ENCODE peak calls at places on chromosome 14, in five cellular contexts. T is pancreas, B is fibroblast of mammary gland, J is IMR-90, I is AG10803. V is an unnamed sample.

GRCh38 chr14:79064200-79064599 is 894.0 kb downstream of the NRXN3 start:
- DNase-seq in T (no peak), B (no peak), J (no peak), I (no peak), V (no peak)

GRCh38 chr14:79730911-79731310 is 480.4 kb downstream of the DIO2 start:
- DNase-seq in T (no peak), B (no peak), J (no peak), I (no peak), V (peak)

GRCh38 chr14:34331728-34332623 is 130.1 kb downstream of the SPTSSA start:
- DNase-seq in T (peak), B (peak), J (peak), I (peak), V (no peak)

GRCh38 chr14:21104448-21105060 is 3.7 kb downstream of the TMEM253 start:
- DNase-seq in T (peak), B (peak), J (peak), I (peak), V (peak)

GRCh38 chr14:73460691-73461127 is 2.4 kb upstream of the NUMB start:
- DNase-seq in T (no peak), B (peak), J (peak), I (peak), V (peak)

GRCh38 chr14:104678346-104678745 is 11.1 kb upstream of the INF2 start:
- DNase-seq in T (no peak), B (no peak), J (peak), I (peak), V (peak)

GRCh38 chr14:21090194-21090939 is 8.1 kb downstream of the ZNF219 start:
- DNase-seq in T (no peak), B (no peak), J (no peak), I (no peak), V (peak)

GRCh38 chr14:66311935-66312334 is 174.2 kb upstream of the CCDC196 start:
- DNase-seq in T (no peak), B (no peak), J (no peak), I (no peak), V (no peak)

GRCh38 chr14:23439107-23439835 is 3.8 kb upstream of the MYH7 start:
- DNase-seq in T (peak), B (no peak), J (no peak), I (no peak), V (no peak)

GRCh38 chr14:103385994-103386491 is 828 bp downstream of the MARK3 start:
- DNase-seq in T (no peak), B (peak), J (peak), I (peak), V (peak)

GRCh38 chr14:100747021-100747586 is 20.4 kb downstream of the DLK1 start:
- DNase-seq in T (no peak), B (peak), J (peak), I (peak), V (peak)

GRCh38 chr14:105528859-105529505 is 2.6 kb downstream of the TMEM121 start:
- DNase-seq in T (no peak), B (no peak), J (no peak), I (no peak), V (peak)

GRCh38 chr14:59688224-59689170 is 111.9 kb upstream of the CCDC175 start:
- DNase-seq in T (peak), B (peak), J (peak), I (peak), V (peak)

GRCh38 chr14:54209501-54210231 is 187.1 kb upstream of the CDKN3 start:
- DNase-seq in T (no peak), B (peak), J (peak), I (peak), V (no peak)

GRCh38 chr14:43778956-43779639 is 728.0 kb downstream of the FSCB start:
- DNase-seq in T (no peak), B (no peak), J (no peak), I (no peak), V (no peak)

GRCh38 chr14:106380740-106381139 is 854.4 kb downstream of the TMEM121 start:
- DNase-seq in T (no peak), B (no peak), J (no peak), I (no peak), V (no peak)

GRCh38 chr14:58639842-58640484 is 2.2 kb downstream of the DACT1 start:
- DNase-seq in T (peak), B (peak), J (peak), I (peak), V (peak)

GRCh38 chr14:60647081-60647836 is 2.0 kb downstream of the SIX1 start:
- DNase-seq in T (no peak), B (peak), J (peak), I (peak), V (peak)

GRCh38 chr14:92693998-92694780 is 54.2 kb downstream of the LGMN start:
- DNase-seq in T (no peak), B (no peak), J (no peak), I (no peak), V (no peak)

GRCh38 chr14:32075636-32076277 is 1.3 kb upstream of the ARHGAP5 start:
- DNase-seq in T (peak), B (peak), J (peak), I (peak), V (peak)

GRCh38 chr14:61588419-61588901 is 106.9 kb upstream of the HIF1A start:
- DNase-seq in T (no peak), B (peak), J (peak), I (no peak), V (peak)

GRCh38 chr14:94439453-94440057 is 13.0 kb downstream of the SERPINA11 start:
- DNase-seq in T (no peak), B (no peak), J (no peak), I (no peak), V (peak)

GRCh38 chr14:69615471-69616407 is 4.3 kb downstream of the SUSD6 start:
- DNase-seq in T (peak), B (peak), J (peak), I (peak), V (peak)

GRCh38 chr14:69614592-69614991 is 3.2 kb downstream of the SUSD6 start:
- DNase-seq in T (no peak), B (no peak), J (no peak), I (no peak), V (no peak)

GRCh38 chr14:69619007-69619406 is 7.6 kb downstream of the SUSD6 start:
- DNase-seq in T (no peak), B (peak), J (no peak), I (peak), V (peak)

GRCh38 chr14:69617796-69618195 is 6.4 kb downstream of the SUSD6 start:
- DNase-seq in T (no peak), B (no peak), J (no peak), I (no peak), V (no peak)

DNA sequence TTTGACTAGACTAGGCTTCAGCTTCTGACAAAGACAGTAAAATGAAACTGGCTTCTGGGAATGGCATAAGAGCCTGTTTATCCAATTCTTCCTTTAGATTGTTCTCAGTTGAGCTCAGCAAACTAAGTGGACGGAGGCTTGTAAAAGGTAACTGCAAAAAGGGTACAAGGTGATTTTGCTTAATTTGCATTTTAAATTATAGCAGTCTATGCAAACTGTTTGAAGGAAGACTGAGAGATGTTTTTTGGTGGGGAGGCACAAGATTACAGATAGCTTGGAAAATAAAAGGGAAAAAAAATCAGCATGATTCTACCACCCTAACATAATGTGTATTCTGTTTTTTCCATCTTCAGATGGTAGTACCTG is 5.0 kb downstream of the SUSD6 start:
- DNase-seq in T (no peak), B (no peak), J (no peak), I (no peak), V (no peak)
- H3K4me3 ChIP-seq in T (no peak), B (no peak), J (peak), I (peak), V (peak)

GRCh38 chr14:75467763-75468162 is 39.9 kb downstream of the JDP2 start:
- DNase-seq in T (no peak), B (no peak), J (no peak), I (no peak), V (peak)

GRCh38 chr14:75471059-75471458 is 43.2 kb downstream of the JDP2 start:
- DNase-seq in T (no peak), B (no peak), J (no peak), I (no peak), V (no peak)

GRCh38 chr14:75469606-75470237 is 41.9 kb downstream of the JDP2 start:
- DNase-seq in T (peak), B (no peak), J (no peak), I (no peak), V (peak)

GRCh38 chr14:75469164-75469563 is 41.3 kb downstream of the JDP2 start:
- DNase-seq in T (no peak), B (no peak), J (no peak), I (no peak), V (peak)

GRCh38 chr14:75470238-75470797 is 42.5 kb downstream of the JDP2 start:
- DNase-seq in T (no peak), B (no peak), J (no peak), I (no peak), V (no peak)
- H3K4me3 ChIP-seq in T (no peak), B (no peak), J (no peak), I (no peak), V (no peak)

DNA sequence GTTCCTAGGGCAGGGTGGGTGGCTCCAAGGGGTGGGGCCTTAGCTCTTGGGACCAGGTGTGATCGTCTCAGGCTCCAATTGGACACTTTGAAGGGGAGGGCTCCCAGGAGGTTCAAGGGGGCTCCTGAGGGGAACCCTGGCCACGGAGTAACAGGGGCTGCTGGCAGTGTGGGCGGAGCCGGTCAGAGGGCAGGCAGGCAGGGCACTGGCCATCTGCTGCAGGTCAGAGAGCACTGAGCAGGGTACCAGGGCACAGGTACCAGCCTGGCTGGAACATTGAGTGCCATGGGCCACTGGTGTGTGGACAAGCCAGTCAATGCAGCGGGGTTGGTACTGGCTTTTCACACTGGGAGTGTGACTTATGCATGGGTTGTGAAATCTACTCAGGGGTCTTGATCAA is 32.2 kb downstream of the SYNE3 start:
- DNase-seq in T (no peak), B (no peak), J (no peak), I (no peak), V (no peak)
- H3K4me3 ChIP-seq in T (no peak), B (no peak), J (no peak), I (no peak), V (no peak)

GRCh38 chr14:37598085-37598972 is 2.9 kb downstream of the TTC6 start:
- DNase-seq in T (no peak), B (no peak), J (no peak), I (no peak), V (no peak)
- H3K4me3 ChIP-seq in T (no peak), B (peak), J (no peak), I (no peak), V (no peak)

DNA sequence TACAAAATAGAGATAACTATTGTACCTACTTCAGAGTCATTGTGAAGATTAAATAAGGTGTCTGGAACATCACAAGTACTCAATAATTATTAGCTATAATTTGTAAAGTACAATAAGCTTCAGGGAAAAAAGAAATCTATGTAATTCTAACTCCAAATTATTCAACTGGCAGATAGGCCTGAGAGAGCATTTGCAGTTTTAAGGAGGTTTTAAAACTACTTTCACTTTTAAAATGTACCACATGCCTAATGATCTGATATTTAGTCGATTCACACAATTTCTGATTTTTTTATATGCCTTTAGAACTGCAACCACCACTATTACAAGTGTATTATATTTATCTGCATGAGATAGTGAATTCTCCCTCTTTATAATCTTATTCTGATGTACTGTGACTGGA is 24.9 kb upstream of the FRMD6 start:
- DNase-seq in T (no peak), B (no peak), J (no peak), I (no peak), V (no peak)
- H3K4me3 ChIP-seq in T (no peak), B (no peak), J (no peak), I (peak), V (no peak)

GRCh38 chr14:52949711-52950409 is 990 bp downstream of the FERMT2 start:
- DNase-seq in T (no peak), B (peak), J (peak), I (peak), V (peak)

GRCh38 chr14:52951730-52952481 is 1.1 kb upstream of the FERMT2 start:
- DNase-seq in T (peak), B (peak), J (peak), I (peak), V (peak)

GRCh38 chr14:52949249-52949648 is 1.6 kb downstream of the FERMT2 start:
- DNase-seq in T (no peak), B (no peak), J (no peak), I (no peak), V (no peak)

GRCh38 chr14:52950410-52950897 is 396 bp downstream of the FERMT2 start:
- DNase-seq in T (peak), B (peak), J (peak), I (peak), V (peak)

DNA sequence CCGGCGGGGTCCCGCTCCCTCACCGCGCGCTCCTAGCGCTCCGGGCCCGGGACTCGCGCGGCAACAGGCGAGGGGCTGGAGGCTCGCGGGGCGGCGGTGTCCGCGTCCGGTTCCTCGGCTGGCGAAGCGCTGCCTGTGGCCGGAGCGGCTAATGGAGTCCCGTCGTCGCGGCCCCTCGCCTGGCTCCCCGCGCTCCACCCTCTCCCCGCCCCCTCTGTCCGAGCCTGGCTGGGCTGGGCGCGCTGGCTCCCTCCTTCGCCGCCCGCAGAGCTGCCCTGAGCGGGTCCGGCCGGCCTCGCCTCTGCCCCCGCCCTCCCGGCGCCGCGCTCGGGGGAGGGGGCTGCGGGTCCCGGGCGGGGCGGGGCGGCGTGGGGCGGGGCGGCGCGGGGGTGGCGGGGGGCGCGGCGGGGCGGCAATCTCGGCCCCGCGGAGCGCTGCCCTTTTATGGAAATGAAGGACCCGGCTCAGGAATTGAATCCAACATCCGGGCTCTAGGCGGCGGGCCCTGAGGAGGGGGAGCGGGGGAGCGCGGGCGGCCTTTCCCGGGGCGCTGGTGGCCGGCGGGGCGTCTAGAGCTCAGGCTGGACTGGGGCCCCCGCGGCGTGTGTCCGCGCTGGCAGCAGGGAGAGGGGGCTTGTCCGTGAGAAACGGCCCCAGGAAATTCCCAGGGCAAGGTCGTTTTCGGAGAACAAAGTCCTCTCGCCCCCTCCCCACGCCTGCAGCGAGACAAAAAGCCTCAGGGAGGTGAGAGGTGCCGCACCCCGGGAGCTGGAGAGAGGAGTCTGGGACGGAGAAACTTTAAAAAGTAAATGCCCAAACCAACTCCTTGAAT is at the start of gene FERMT2:
- DNase-seq in T (peak), B (peak), J (peak), I (peak), V (peak)
- H3K4me3 ChIP-seq in T (peak), B (peak), J (peak), I (peak), V (peak)

DNA sequence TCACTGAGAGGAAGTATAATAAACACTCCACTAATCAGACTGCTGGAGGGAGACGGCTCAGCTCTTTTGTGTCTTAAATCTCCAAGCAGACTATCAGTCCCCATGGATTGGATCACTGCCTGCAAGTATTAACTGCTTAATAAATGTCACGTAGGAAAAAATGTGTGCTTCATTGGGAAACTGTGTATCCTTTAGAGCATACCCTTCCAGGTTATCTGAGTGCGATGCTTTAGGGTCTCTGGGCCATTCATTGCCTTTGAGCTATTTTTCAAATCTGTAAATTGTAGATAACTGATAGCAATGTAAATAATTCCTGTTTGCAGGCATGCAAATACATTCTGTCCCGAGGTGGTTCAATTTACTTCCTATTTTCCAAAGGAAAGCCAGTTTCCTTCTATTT is 45.0 kb upstream of the VASH1 start:
- DNase-seq in T (no peak), B (no peak), J (no peak), I (no peak), V (no peak)
- H3K4me3 ChIP-seq in T (no peak), B (no peak), J (no peak), I (no peak), V (no peak)

V was measured in osteoblast.